ENCODE peak calls at places on chromosome 12, in seven cellular contexts. G, W, F, H, A, Z and P are unnamed samples.
A peak's percentile ranks its signal among the peaks of the same experiment; 100 is the strongest.

GRCh38 chr12:70719672-70720420 is 82.6 kb upstream of the PTPRB start:
- DNase-seq in F (peak; percentile 65), Z (peak; percentile 21), W (peak; percentile 54), G (peak; percentile 62), H (no peak), A (peak; percentile 45), P (no peak)

GRCh38 chr12:14273911-14274306 is 91.6 kb upstream of the ATF7IP start:
- DNase-seq in H (no peak), G (no peak), F (no peak), W (no peak), A (peak; percentile 58), Z (no peak), P (no peak)

GRCh38 chr12:40691913-40692616 is at the start of gene CNTN1:
- DNase-seq in H (no peak), Z (peak; percentile 76), F (peak; percentile 74), W (peak; percentile 30), G (peak; percentile 54), A (no peak), P (no peak)

GRCh38 chr12:14340371-14340770 is 25.1 kb upstream of the ATF7IP start:
- DNase-seq in A (no peak), G (no peak), H (no peak), F (no peak), W (no peak), Z (no peak), P (no peak)

GRCh38 chr12:24200013-24200412 is 250.5 kb upstream of the SOX5 start:
- DNase-seq in A (no peak), W (peak; percentile 14), F (no peak), Z (no peak), H (no peak), G (no peak), P (no peak)

GRCh38 chr12:18849080-18849479 is 111.2 kb downstream of the CAPZA3 start:
- DNase-seq in Z (no peak), F (no peak), G (peak; percentile 92), A (no peak), H (no peak), W (peak; percentile 20), P (no peak)

GRCh38 chr12:68331500-68331868 is 678 bp downstream of the MDM1 start:
- DNase-seq in F (no peak), H (no peak), A (peak; percentile 27), W (no peak), Z (no peak), G (no peak), P (no peak)

GRCh38 chr12:111444314-111444705 is 38.6 kb downstream of the SH2B3 start:
- DNase-seq in F (no peak), A (peak; percentile 74), G (peak; percentile 54), Z (no peak), H (no peak), W (no peak), P (no peak)

GRCh38 chr12:104413330-104413729 is 43.4 kb upstream of the CHST11 start:
- DNase-seq in Z (no peak), A (no peak), F (no peak), H (no peak), W (no peak), G (no peak), P (no peak)

GRCh38 chr12:69019082-69019481 is 86.1 kb upstream of the CPM start:
- DNase-seq in A (no peak), G (no peak), H (no peak), Z (no peak), W (no peak), F (no peak), P (no peak)

GRCh38 chr12:19744760-19745218 is 305.5 kb downstream of the AEBP2 start:
- DNase-seq in G (peak; percentile 87), H (no peak), A (no peak), F (no peak), W (peak; percentile 86), Z (no peak), P (no peak)

GRCh38 chr12:40145896-40146295 is 40.0 kb upstream of the SLC2A13 start:
- DNase-seq in W (no peak), Z (no peak), G (no peak), H (no peak), F (no peak), A (no peak), P (no peak)

GRCh38 chr12:12976366-12976765 is 23.7 kb downstream of the HEBP1 start:
- DNase-seq in H (peak; percentile 99), W (peak; percentile 97), G (peak; percentile 92), A (no peak), Z (no peak), F (no peak), P (no peak)

GRCh38 chr12:41663487-41664258 is 475.6 kb downstream of the PDZRN4 start:
- DNase-seq in W (no peak), F (no peak), H (peak; percentile 1), Z (no peak), G (peak; percentile 22), A (peak; percentile 12), P (no peak)

GRCh38 chr12:89893972-89894706 is 185.5 kb upstream of the ATP2B1 start:
- DNase-seq in F (no peak), W (peak; percentile 82), Z (no peak), H (peak; percentile 20), G (peak; percentile 35), A (no peak), P (no peak)

GRCh38 chr12:22792198-22792597 is 167.2 kb downstream of the ETNK1 start:
- DNase-seq in H (no peak), Z (no peak), G (no peak), W (no peak), A (no peak), F (no peak), P (no peak)

GRCh38 chr12:12376636-12377448 is 20.0 kb downstream of the BORCS5 start:
- DNase-seq in G (peak; percentile 83), W (peak; percentile 89), A (peak; percentile 87), H (no peak), Z (no peak), F (no peak), P (no peak)

GRCh38 chr12:8780389-8780788 is 42.0 kb upstream of the A2ML1 start:
- DNase-seq in Z (no peak), G (peak; percentile 55), W (peak; percentile 49), F (no peak), A (peak; percentile 33), H (no peak), P (no peak)

GRCh38 chr12:65232490-65233077 is 45.9 kb upstream of the MSRB3 start:
- DNase-seq in A (peak; percentile 52), Z (no peak), H (peak; percentile 9), W (peak; percentile 53), G (peak; percentile 61), F (no peak), P (no peak)

GRCh38 chr12:117718559-117718958 is 250.2 kb downstream of the KSR2 start:
- DNase-seq in H (no peak), W (no peak), F (no peak), G (no peak), Z (no peak), A (no peak), P (no peak)

GRCh38 chr12:117718141-117718540 is 250.6 kb downstream of the KSR2 start:
- DNase-seq in A (no peak), F (no peak), H (peak; percentile 30), Z (no peak), W (no peak), G (no peak), P (no peak)

DNA sequence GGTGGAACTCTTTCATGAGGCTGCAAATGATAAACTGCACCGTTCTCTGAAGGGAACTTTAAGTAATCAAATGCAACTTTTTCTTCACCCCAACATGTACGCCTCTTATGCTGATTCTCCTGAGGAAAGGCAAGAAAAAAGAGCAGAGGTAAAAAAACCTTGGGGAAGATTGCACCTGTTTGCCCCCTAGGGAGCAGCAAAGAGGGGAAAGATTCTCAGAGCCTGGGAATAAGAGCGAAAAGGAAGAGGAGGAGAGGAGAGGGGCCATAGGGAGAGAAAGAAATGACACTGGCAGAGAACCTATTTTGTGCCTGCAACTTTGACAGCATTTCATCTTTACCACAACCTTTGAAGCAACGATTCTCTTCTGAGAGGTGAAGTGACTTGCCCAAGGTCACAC is 254.6 kb downstream of the KSR2 start:
- DNase-seq in F (no peak), H (no peak), A (no peak), Z (no peak), W (no peak), G (no peak), P (no peak)
- TF ChIP-seq CTCF in F (no peak), H (no peak), A (no peak), Z (no peak), W (no peak), G (no peak), P (no peak)

GRCh38 chr12:131948166-131948712 is 1.5 kb upstream of the EP400 start:
- DNase-seq in Z (no peak), W (no peak), H (no peak), F (no peak), A (no peak), G (no peak), P (no peak)

GRCh38 chr12:131950182-131950913 is 606 bp downstream of the EP400 start:
- DNase-seq in W (no peak), Z (no peak), F (peak; percentile 14), G (no peak), H (no peak), A (peak; percentile 48), P (no peak)

GRCh38 chr12:131947482-131948027 is 2.2 kb upstream of the EP400 start:
- DNase-seq in Z (no peak), H (no peak), W (no peak), A (no peak), F (no peak), G (no peak), P (no peak)

GRCh38 chr12:131946757-131947156 is 3.0 kb upstream of the EP400 start:
- DNase-seq in Z (no peak), W (no peak), G (no peak), H (no peak), F (no peak), A (no peak), P (no peak)

GRCh38 chr12:131949431-131950181 is at the start of gene EP400:
- DNase-seq in W (peak; percentile 87), F (peak; percentile 86), H (peak; percentile 52), Z (peak; percentile 95), G (peak; percentile 93), A (peak; percentile 94), P (peak; percentile 92)
- TF ChIP-seq CTCF in W (no peak), F (peak; percentile 61), H (peak; percentile 14), Z (peak; percentile 60), G (peak; percentile 21), A (peak; percentile 71), P (no peak)

GRCh38 chr12:4267904-4268548 is 5.5 kb upstream of the CCND2 start:
- DNase-seq in H (no peak), F (no peak), Z (no peak), W (no peak), A (no peak), G (no peak), P (no peak)

GRCh38 chr12:4268549-4269181 is 4.9 kb upstream of the CCND2 start:
- DNase-seq in H (no peak), Z (no peak), W (no peak), F (no peak), A (no peak), G (no peak), P (peak; percentile 29)

GRCh38 chr12:4270670-4271432 is 2.7 kb upstream of the CCND2 start:
- DNase-seq in F (peak; percentile 41), H (no peak), Z (no peak), G (no peak), W (no peak), A (no peak), P (peak; percentile 57)

GRCh38 chr12:4270016-4270669 is 3.4 kb upstream of the CCND2 start:
- DNase-seq in W (no peak), F (no peak), A (no peak), G (no peak), Z (no peak), H (no peak), P (peak; percentile 45)

GRCh38 chr12:4269279-4269991 is 4.1 kb upstream of the CCND2 start:
- DNase-seq in A (peak; percentile 63), H (no peak), Z (peak; percentile 79), F (peak; percentile 78), G (peak; percentile 49), W (no peak), P (peak; percentile 84)
- TF ChIP-seq CTCF in A (peak; percentile 13), H (no peak), Z (peak; percentile 15), F (peak; percentile 48), G (no peak), W (no peak), P (no peak)

GRCh38 chr12:82688035-82688501 is 1.4 kb downstream of the TMTC2 start:
- DNase-seq in F (no peak), H (no peak), A (peak; percentile 44), G (peak; percentile 20), W (peak; percentile 39), Z (no peak), P (no peak)
- TF ChIP-seq CTCF in F (peak; percentile 36), H (no peak), A (peak; percentile 54), G (peak; percentile 22), W (no peak), Z (peak; percentile 37), P (no peak)